ENCODE peak calls at places on chromosomes 7 and 10, in seven cellular contexts. One of them, this sample, is unnamed.

GRCh38 chr10:101301111-101301731 is 52.7 kb upstream of the BTRC start:
- DNase-seq in PC-3: peak
- DNase-seq in hepatocyte: peak
- DNase-seq in GM23248: peak
- DNase-seq in OCI-LY7: peak
- DNase-seq in GM23338: peak
- DNase-seq in HCT116: peak
- DNase-seq in this sample: peak

GRCh38 chr7:100033526-100033925 is 16.0 kb upstream of the ZSCAN21 start:
- DNase-seq in PC-3: no peak
- DNase-seq in hepatocyte: no peak
- DNase-seq in GM23248: no peak
- DNase-seq in OCI-LY7: no peak
- DNase-seq in GM23338: no peak
- DNase-seq in HCT116: no peak
- DNase-seq in this sample: no peak

GRCh38 chr10:43119416-43120115 is 18.7 kb upstream of the CSGALNACT2 start:
- DNase-seq in PC-3: no peak
- DNase-seq in hepatocyte: no peak
- DNase-seq in GM23248: no peak
- DNase-seq in OCI-LY7: no peak
- DNase-seq in GM23338: no peak
- DNase-seq in HCT116: no peak
- DNase-seq in this sample: no peak

GRCh38 chr10:63799511-63799910 is 278.3 kb downstream of the REEP3 start:
- DNase-seq in PC-3: no peak
- DNase-seq in hepatocyte: no peak
- DNase-seq in GM23248: no peak
- DNase-seq in OCI-LY7: no peak
- DNase-seq in GM23338: no peak
- DNase-seq in HCT116: no peak
- DNase-seq in this sample: no peak

GRCh38 chr10:86899670-86900276 is 57.6 kb downstream of the MMRN2 start:
- DNase-seq in PC-3: peak
- DNase-seq in hepatocyte: peak
- DNase-seq in GM23248: peak
- DNase-seq in OCI-LY7: peak
- DNase-seq in GM23338: peak
- DNase-seq in HCT116: peak
- DNase-seq in this sample: peak

GRCh38 chr7:131625817-131626372 is 69.5 kb upstream of the PODXL start:
- DNase-seq in PC-3: peak
- DNase-seq in hepatocyte: peak
- DNase-seq in GM23248: peak
- DNase-seq in OCI-LY7: no peak
- DNase-seq in GM23338: peak
- DNase-seq in HCT116: peak
- DNase-seq in this sample: no peak

GRCh38 chr7:134966691-134967090 is 19.6 kb upstream of the AGBL3 start:
- DNase-seq in PC-3: peak
- DNase-seq in hepatocyte: peak
- DNase-seq in GM23248: no peak
- DNase-seq in OCI-LY7: no peak
- DNase-seq in GM23338: no peak
- DNase-seq in HCT116: no peak
- DNase-seq in this sample: no peak

GRCh38 chr10:10591682-10592412 is 425.8 kb upstream of the CELF2 start:
- DNase-seq in PC-3: no peak
- DNase-seq in hepatocyte: no peak
- DNase-seq in GM23248: no peak
- DNase-seq in OCI-LY7: no peak
- DNase-seq in GM23338: no peak
- DNase-seq in HCT116: no peak
- DNase-seq in this sample: no peak

GRCh38 chr7:141974831-141975230 is 1.3 kb upstream of the TAS2R38 start:
- DNase-seq in PC-3: peak
- DNase-seq in hepatocyte: peak
- DNase-seq in GM23248: peak
- DNase-seq in OCI-LY7: peak
- DNase-seq in GM23338: peak
- DNase-seq in HCT116: peak
- DNase-seq in this sample: peak

GRCh38 chr7:42181566-42181965 is 55.4 kb downstream of the GLI3 start:
- DNase-seq in PC-3: no peak
- DNase-seq in hepatocyte: no peak
- DNase-seq in GM23248: no peak
- DNase-seq in OCI-LY7: no peak
- DNase-seq in GM23338: no peak
- DNase-seq in HCT116: no peak
- DNase-seq in this sample: no peak

GRCh38 chr7:7122701-7123281 is 59.6 kb upstream of the C1GALT1 start:
- DNase-seq in PC-3: peak
- DNase-seq in hepatocyte: no peak
- DNase-seq in GM23248: peak
- DNase-seq in OCI-LY7: no peak
- DNase-seq in GM23338: no peak
- DNase-seq in HCT116: no peak
- DNase-seq in this sample: no peak

GRCh38 chr10:73405556-73405955 is 8.3 kb downstream of the ANXA7 start:
- DNase-seq in PC-3: no peak
- DNase-seq in hepatocyte: no peak
- DNase-seq in GM23248: no peak
- DNase-seq in OCI-LY7: peak
- DNase-seq in GM23338: no peak
- DNase-seq in HCT116: no peak
- DNase-seq in this sample: no peak

GRCh38 chr10:73408061-73408460 is 5.8 kb downstream of the ANXA7 start:
- DNase-seq in PC-3: peak
- DNase-seq in hepatocyte: no peak
- DNase-seq in GM23248: peak
- DNase-seq in OCI-LY7: no peak
- DNase-seq in GM23338: no peak
- DNase-seq in HCT116: no peak
- DNase-seq in this sample: no peak

GRCh38 chr10:73404690-73405089 is 9.2 kb downstream of the ANXA7 start:
- DNase-seq in PC-3: no peak
- DNase-seq in hepatocyte: no peak
- DNase-seq in GM23248: no peak
- DNase-seq in OCI-LY7: no peak
- DNase-seq in GM23338: no peak
- DNase-seq in HCT116: no peak
- DNase-seq in this sample: no peak

GRCh38 chr10:73407495-73407894 is 6.4 kb downstream of the ANXA7 start:
- DNase-seq in PC-3: no peak
- DNase-seq in hepatocyte: no peak
- DNase-seq in GM23248: no peak
- DNase-seq in OCI-LY7: no peak
- DNase-seq in GM23338: no peak
- DNase-seq in HCT116: no peak
- DNase-seq in this sample: no peak

GRCh38 chr10:73406863-73407262 is 7.0 kb downstream of the ANXA7 start:
- DNase-seq in PC-3: no peak
- DNase-seq in hepatocyte: no peak
- DNase-seq in GM23248: no peak
- DNase-seq in OCI-LY7: no peak
- DNase-seq in GM23338: no peak
- DNase-seq in HCT116: no peak
- DNase-seq in this sample: no peak
- TF ChIP-seq EZH2phosphoT487 in PC-3: no peak
- TF ChIP-seq EZH2phosphoT487 in hepatocyte: no peak
- TF ChIP-seq EZH2phosphoT487 in GM23248: no peak
- TF ChIP-seq EZH2phosphoT487 in OCI-LY7: no peak
- TF ChIP-seq EZH2phosphoT487 in GM23338: no peak
- TF ChIP-seq EZH2phosphoT487 in HCT116: no peak
- TF ChIP-seq EZH2phosphoT487 in this sample: no peak

GRCh38 chr7:110534241-110534931 is 556.5 kb upstream of the LRRN3 start:
- DNase-seq in PC-3: no peak
- DNase-seq in hepatocyte: peak
- DNase-seq in GM23248: peak
- DNase-seq in OCI-LY7: no peak
- DNase-seq in GM23338: no peak
- DNase-seq in HCT116: no peak
- DNase-seq in this sample: no peak
- TF ChIP-seq EZH2phosphoT487 in PC-3: no peak
- TF ChIP-seq EZH2phosphoT487 in hepatocyte: no peak
- TF ChIP-seq EZH2phosphoT487 in GM23248: no peak
- TF ChIP-seq EZH2phosphoT487 in OCI-LY7: no peak
- TF ChIP-seq EZH2phosphoT487 in GM23338: no peak
- TF ChIP-seq EZH2phosphoT487 in HCT116: no peak
- TF ChIP-seq EZH2phosphoT487 in this sample: no peak

GRCh38 chr10:104033401-104033930 is 52.2 kb downstream of the COL17A1 start:
- DNase-seq in PC-3: no peak
- DNase-seq in hepatocyte: no peak
- DNase-seq in GM23248: no peak
- DNase-seq in OCI-LY7: no peak
- DNase-seq in GM23338: no peak
- DNase-seq in HCT116: no peak
- DNase-seq in this sample: no peak
- TF ChIP-seq EZH2phosphoT487 in PC-3: no peak
- TF ChIP-seq EZH2phosphoT487 in hepatocyte: no peak
- TF ChIP-seq EZH2phosphoT487 in GM23248: no peak
- TF ChIP-seq EZH2phosphoT487 in OCI-LY7: no peak
- TF ChIP-seq EZH2phosphoT487 in GM23338: no peak
- TF ChIP-seq EZH2phosphoT487 in HCT116: no peak
- TF ChIP-seq EZH2phosphoT487 in this sample: no peak

GRCh38 chr10:123560301-123561144 is 105.6 kb upstream of the GPR26 start:
- DNase-seq in PC-3: no peak
- DNase-seq in hepatocyte: no peak
- DNase-seq in GM23248: no peak
- DNase-seq in OCI-LY7: no peak
- DNase-seq in GM23338: no peak
- DNase-seq in HCT116: no peak
- DNase-seq in this sample: no peak

GRCh38 chr10:123558651-123559050 is 107.5 kb upstream of the GPR26 start:
- DNase-seq in PC-3: no peak
- DNase-seq in hepatocyte: no peak
- DNase-seq in GM23248: no peak
- DNase-seq in OCI-LY7: no peak
- DNase-seq in GM23338: peak
- DNase-seq in HCT116: no peak
- DNase-seq in this sample: no peak

GRCh38 chr10:123559823-123560092 is 106.4 kb upstream of the GPR26 start:
- DNase-seq in PC-3: no peak
- DNase-seq in hepatocyte: no peak
- DNase-seq in GM23248: no peak
- DNase-seq in OCI-LY7: no peak
- DNase-seq in GM23338: no peak
- DNase-seq in HCT116: no peak
- DNase-seq in this sample: no peak

GRCh38 chr10:123557366-123558108 is 108.6 kb upstream of the GPR26 start:
- DNase-seq in PC-3: no peak
- DNase-seq in hepatocyte: no peak
- DNase-seq in GM23248: no peak
- DNase-seq in OCI-LY7: no peak
- DNase-seq in GM23338: no peak
- DNase-seq in HCT116: no peak
- DNase-seq in this sample: no peak

DNA sequence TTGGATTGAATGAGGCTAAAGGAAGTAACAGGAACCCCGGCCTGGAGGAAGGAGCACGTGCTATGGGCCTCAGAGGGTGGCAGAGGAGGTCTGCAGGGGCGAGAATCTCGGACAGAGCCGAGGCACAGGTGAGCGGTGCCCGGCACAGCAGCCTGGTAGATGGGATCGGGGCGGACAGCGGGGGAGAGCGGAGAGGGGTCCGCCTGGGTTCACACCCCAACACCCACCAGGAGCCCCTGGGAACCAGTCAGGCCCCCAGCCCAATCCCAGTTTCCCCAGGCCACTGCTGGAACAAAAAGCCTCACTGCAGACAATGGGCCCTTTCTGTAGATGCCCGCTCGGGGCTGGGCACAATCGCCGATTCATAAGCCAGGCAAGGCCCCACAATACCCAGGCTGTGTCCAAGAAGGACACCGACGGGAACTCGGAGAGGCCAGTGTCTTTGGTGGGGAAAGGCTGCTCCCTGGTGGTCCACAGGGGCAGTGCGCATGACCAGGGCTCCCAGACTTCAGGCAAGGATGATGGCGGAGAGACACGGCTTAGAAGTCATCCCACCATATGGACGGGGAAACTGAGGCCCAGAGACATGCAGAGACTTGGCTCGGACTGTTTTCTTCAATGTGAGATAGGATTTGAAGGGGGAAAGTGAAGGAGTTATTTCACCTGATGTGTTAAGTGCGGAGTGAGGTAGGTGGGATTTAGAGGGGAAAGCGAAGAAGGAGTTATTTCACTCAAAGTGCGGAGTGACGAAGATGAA is 106.9 kb upstream of the GPR26 start:
- DNase-seq in PC-3: peak
- DNase-seq in hepatocyte: peak
- DNase-seq in GM23248: peak
- DNase-seq in OCI-LY7: peak
- DNase-seq in GM23338: peak
- DNase-seq in HCT116: peak
- DNase-seq in this sample: peak
- TF ChIP-seq EZH2phosphoT487 in PC-3: no peak
- TF ChIP-seq EZH2phosphoT487 in hepatocyte: no peak
- TF ChIP-seq EZH2phosphoT487 in GM23248: no peak
- TF ChIP-seq EZH2phosphoT487 in OCI-LY7: no peak
- TF ChIP-seq EZH2phosphoT487 in GM23338: no peak
- TF ChIP-seq EZH2phosphoT487 in HCT116: no peak
- TF ChIP-seq EZH2phosphoT487 in this sample: no peak

This sample was measured in MM.1S.